ENCODE peak calls at places on chromosomes 16 and 17, in four cellular contexts. E is HT1080, L is Daoy, B is HCEC 1CT. Q is an unnamed sample.

GRCh38 chr17:27973258-27974044 is 69.0 kb upstream of the NLK start:
- DNase-seq in E (no peak), L (no peak), B (no peak), Q (no peak)

GRCh38 chr17:42409467-42410351 is 13.3 kb downstream of the CAVIN1 start:
- DNase-seq in E (peak; percentile 88), B (peak; percentile 90), L (peak; percentile 80), Q (no peak)

GRCh38 chr17:83200231-83200699 is 120.9 kb downstream of the METRNL start:
- DNase-seq in L (peak; percentile 50), B (no peak), E (no peak), Q (no peak)

GRCh38 chr17:2904135-2904534 is 107.9 kb downstream of the RAP1GAP2 start:
- DNase-seq in B (no peak), E (no peak), L (no peak), Q (no peak)

GRCh38 chr16:844638-845348 is 44.3 kb upstream of the GNG13 start:
- DNase-seq in B (no peak), L (no peak), E (no peak), Q (no peak)

GRCh38 chr17:65409381-65409780 is 152.1 kb downstream of the AXIN2 start:
- DNase-seq in B (no peak), L (no peak), E (no peak), Q (no peak)

GRCh38 chr16:87410958-87411357 is 18.8 kb downstream of the MAP1LC3B start:
- DNase-seq in B (no peak), E (no peak), L (no peak), Q (no peak)

GRCh38 chr16:19203374-19203966 is 35.4 kb downstream of the SYT17 start:
- DNase-seq in L (peak; percentile 24), E (no peak), B (no peak), Q (no peak)

GRCh38 chr17:58328195-58329034 is at the start of gene TSPOAP1:
- DNase-seq in L (no peak), E (no peak), B (no peak), Q (no peak)

GRCh38 chr17:55273579-55274370 is 9.0 kb downstream of the HLF start:
- DNase-seq in E (peak; percentile 52), B (no peak), L (peak; percentile 22), Q (no peak)

GRCh38 chr17:46026045-46026814 is 27.2 kb downstream of the STH start:
- DNase-seq in B (no peak), L (no peak), E (no peak), Q (no peak)

GRCh38 chr17:49670002-49670401 is 7.9 kb downstream of the SPOP start:
- DNase-seq in L (no peak), E (no peak), B (no peak), Q (no peak)

GRCh38 chr17:77884019-77884418 is 74.5 kb upstream of the TNRC6C start:
- DNase-seq in L (no peak), E (no peak), B (no peak), Q (no peak)

GRCh38 chr16:24152826-24153225 is 103.3 kb upstream of the CACNG3 start:
- DNase-seq in E (no peak), L (no peak), B (no peak), Q (no peak)

GRCh38 chr16:76985362-76985761 is 205.6 kb upstream of the MON1B start:
- DNase-seq in E (peak; percentile 3), B (no peak), L (no peak), Q (no peak)

GRCh38 chr17:10096556-10096955 is 101.8 kb downstream of the GAS7 start:
- DNase-seq in E (no peak), B (no peak), L (no peak), Q (no peak)

GRCh38 chr16:28087675-28088285 is 24.3 kb upstream of the GSG1L start:
- DNase-seq in L (no peak), E (no peak), B (no peak), Q (no peak)

GRCh38 chr17:2335726-2336214 is 487 bp downstream of the TSR1 start:
- DNase-seq in B (no peak), E (peak; percentile 17), L (peak; percentile 30), Q (no peak)

GRCh38 chr16:88552815-88553214 is 17.4 kb upstream of the ZC3H18 start:
- DNase-seq in E (no peak), L (no peak), B (no peak), Q (no peak)